ENCODE peak calls at places on chromosomes 12 and 14, in four cellular contexts. One of them, this sample, is unnamed.

GRCh38 chr14:23478109-23478698 is 8.7 kb downstream of the NGDN start:
- DNase-seq in WTC11: peak
- DNase-seq in H1: no peak
- DNase-seq in HepG2: peak
- DNase-seq in this sample: peak

GRCh38 chr14:76698631-76699030 is 62.6 kb upstream of the VASH1 start:
- DNase-seq in HepG2: no peak
- DNase-seq in H1: no peak
- DNase-seq in WTC11: no peak
- DNase-seq in this sample: no peak

GRCh38 chr14:22773162-22774010 is 6.9 kb downstream of the OXA1L start:
- DNase-seq in HepG2: no peak
- DNase-seq in WTC11: no peak
- DNase-seq in H1: no peak
- DNase-seq in this sample: no peak

GRCh38 chr12:42933461-42934081 is 344.0 kb upstream of the PRICKLE1 start:
- DNase-seq in WTC11: no peak
- DNase-seq in H1: no peak
- DNase-seq in HepG2: no peak
- DNase-seq in this sample: no peak

GRCh38 chr14:106670006-106670405 is 1143.6 kb downstream of the TMEM121 start:
- DNase-seq in H1: no peak
- DNase-seq in WTC11: no peak
- DNase-seq in HepG2: no peak
- DNase-seq in this sample: no peak

GRCh38 chr12:132310181-132311040 is 19.0 kb downstream of the GALNT9 start:
- DNase-seq in WTC11: no peak
- DNase-seq in HepG2: no peak
- DNase-seq in H1: no peak
- DNase-seq in this sample: no peak

GRCh38 chr12:16796168-16796567 is 190.2 kb upstream of the LMO3 start:
- DNase-seq in HepG2: no peak
- DNase-seq in WTC11: no peak
- DNase-seq in H1: no peak
- DNase-seq in this sample: peak

GRCh38 chr12:119980247-119980646 is 8.8 kb upstream of the BICDL1 start:
- DNase-seq in WTC11: no peak
- DNase-seq in HepG2: no peak
- DNase-seq in H1: no peak
- DNase-seq in this sample: no peak

GRCh38 chr14:69652942-69653680 is 41.7 kb downstream of the SUSD6 start:
- DNase-seq in H1: no peak
- DNase-seq in HepG2: no peak
- DNase-seq in WTC11: no peak
- DNase-seq in this sample: no peak

GRCh38 chr12:5083955-5084849 is 40.5 kb downstream of the KCNA5 start:
- DNase-seq in WTC11: no peak
- DNase-seq in H1: no peak
- DNase-seq in HepG2: peak
- DNase-seq in this sample: peak

GRCh38 chr12:107468182-107468581 is 217.4 kb upstream of the PWP1 start:
- DNase-seq in HepG2: no peak
- DNase-seq in WTC11: no peak
- DNase-seq in H1: no peak
- DNase-seq in this sample: peak

GRCh38 chr14:95300697-95301526 is 18.8 kb downstream of the CLMN start:
- DNase-seq in HepG2: peak
- DNase-seq in H1: no peak
- DNase-seq in WTC11: no peak
- DNase-seq in this sample: no peak

GRCh38 chr14:32252030-32252670 is 49.1 kb upstream of the RNU6-8 start:
- DNase-seq in H1: no peak
- DNase-seq in HepG2: peak
- DNase-seq in WTC11: peak
- DNase-seq in this sample: peak

GRCh38 chr14:48575772-48576171 is 900.4 kb upstream of the MDGA2 start:
- DNase-seq in H1: no peak
- DNase-seq in HepG2: no peak
- DNase-seq in WTC11: peak
- DNase-seq in this sample: peak

GRCh38 chr12:98352218-98352811 is 163.1 kb upstream of the TMPO start:
- DNase-seq in WTC11: no peak
- DNase-seq in H1: peak
- DNase-seq in HepG2: peak
- DNase-seq in this sample: no peak

GRCh38 chr12:22518067-22518719 is 26.1 kb downstream of the C2CD5 start:
- DNase-seq in HepG2: no peak
- DNase-seq in WTC11: no peak
- DNase-seq in H1: no peak
- DNase-seq in this sample: no peak

GRCh38 chr14:61616524-61617185 is 78.7 kb upstream of the HIF1A start:
- DNase-seq in WTC11: no peak
- DNase-seq in HepG2: peak
- DNase-seq in H1: no peak
- DNase-seq in this sample: no peak

GRCh38 chr12:5948696-5949095 is 3.6 kb upstream of the ANO2 start:
- DNase-seq in WTC11: no peak
- DNase-seq in HepG2: no peak
- DNase-seq in H1: no peak
- DNase-seq in this sample: no peak

GRCh38 chr12:122423258-122424165 is 1.0 kb upstream of the CLIP1 start:
- DNase-seq in H1: no peak
- DNase-seq in HepG2: peak
- DNase-seq in WTC11: peak
- DNase-seq in this sample: peak

GRCh38 chr12:116717466-116718457 is 20.1 kb downstream of the SPRING1 start:
- DNase-seq in WTC11: no peak
- DNase-seq in HepG2: no peak
- DNase-seq in H1: no peak
- DNase-seq in this sample: no peak

GRCh38 chr12:6112004-6112403 is 12.5 kb downstream of the VWF start:
- DNase-seq in WTC11: no peak
- DNase-seq in H1: no peak
- DNase-seq in HepG2: no peak
- DNase-seq in this sample: no peak

GRCh38 chr12:71135812-71136176 is 22.0 kb downstream of the TSPAN8 start:
- DNase-seq in H1: no peak
- DNase-seq in WTC11: no peak
- DNase-seq in HepG2: no peak
- DNase-seq in this sample: peak

GRCh38 chr14:81206115-81206514 is 14.6 kb downstream of the GTF2A1 start:
- DNase-seq in HepG2: peak
- DNase-seq in WTC11: no peak
- DNase-seq in H1: no peak
- DNase-seq in this sample: no peak

GRCh38 chr12:3277261-3277943 is 200.2 kb downstream of the TSPAN9 start:
- DNase-seq in H1: no peak
- DNase-seq in HepG2: no peak
- DNase-seq in WTC11: no peak
- DNase-seq in this sample: no peak

GRCh38 chr14:36582011-36582873 is at the start of gene NKX2-8:
- DNase-seq in H1: no peak
- DNase-seq in HepG2: no peak
- DNase-seq in WTC11: peak
- DNase-seq in this sample: peak

GRCh38 chr12:53069621-53070410 is 9.4 kb downstream of the SPRYD3 start:
- DNase-seq in HepG2: no peak
- DNase-seq in H1: no peak
- DNase-seq in WTC11: no peak
- DNase-seq in this sample: no peak

GRCh38 chr12:57223191-57224165 is 6.0 kb upstream of the SHMT2 start:
- DNase-seq in H1: no peak
- DNase-seq in WTC11: no peak
- DNase-seq in HepG2: no peak
- DNase-seq in this sample: no peak

DNA sequence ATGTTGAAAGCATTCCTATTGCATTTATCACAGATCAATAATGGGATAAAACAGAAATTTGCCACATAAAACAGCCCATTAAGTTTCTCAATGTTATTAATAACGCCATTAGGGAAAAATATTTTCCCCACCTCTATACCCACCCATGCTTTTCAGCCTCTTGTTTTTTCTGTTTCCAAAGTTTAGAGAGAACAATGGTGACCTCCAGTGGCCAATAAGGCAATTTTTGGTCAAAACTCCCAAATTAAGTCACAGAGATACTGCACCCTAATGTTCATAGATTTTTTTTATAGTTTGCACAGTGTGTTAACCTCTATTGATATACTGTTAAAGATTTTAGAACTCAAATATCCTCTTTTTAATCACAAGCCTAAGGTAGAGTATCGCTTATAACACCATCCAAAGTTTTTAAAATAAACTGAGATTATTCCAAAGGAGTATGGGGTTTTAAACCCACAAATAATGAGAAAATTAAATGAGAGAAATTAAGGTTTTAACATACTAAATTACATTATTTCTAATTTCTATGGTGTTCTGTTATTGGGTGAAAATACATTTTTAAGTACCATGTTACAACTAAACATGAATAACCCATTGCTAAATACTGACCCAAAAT is 184.7 kb upstream of the DCN start:
- DNase-seq in HepG2: peak
- DNase-seq in H1: no peak
- DNase-seq in WTC11: no peak
- DNase-seq in this sample: no peak
- TF ChIP-seq CREB1 in HepG2: no peak
- TF ChIP-seq CREB1 in H1: no peak
- TF ChIP-seq CREB1 in WTC11: no peak
- TF ChIP-seq CREB1 in this sample: no peak

DNA sequence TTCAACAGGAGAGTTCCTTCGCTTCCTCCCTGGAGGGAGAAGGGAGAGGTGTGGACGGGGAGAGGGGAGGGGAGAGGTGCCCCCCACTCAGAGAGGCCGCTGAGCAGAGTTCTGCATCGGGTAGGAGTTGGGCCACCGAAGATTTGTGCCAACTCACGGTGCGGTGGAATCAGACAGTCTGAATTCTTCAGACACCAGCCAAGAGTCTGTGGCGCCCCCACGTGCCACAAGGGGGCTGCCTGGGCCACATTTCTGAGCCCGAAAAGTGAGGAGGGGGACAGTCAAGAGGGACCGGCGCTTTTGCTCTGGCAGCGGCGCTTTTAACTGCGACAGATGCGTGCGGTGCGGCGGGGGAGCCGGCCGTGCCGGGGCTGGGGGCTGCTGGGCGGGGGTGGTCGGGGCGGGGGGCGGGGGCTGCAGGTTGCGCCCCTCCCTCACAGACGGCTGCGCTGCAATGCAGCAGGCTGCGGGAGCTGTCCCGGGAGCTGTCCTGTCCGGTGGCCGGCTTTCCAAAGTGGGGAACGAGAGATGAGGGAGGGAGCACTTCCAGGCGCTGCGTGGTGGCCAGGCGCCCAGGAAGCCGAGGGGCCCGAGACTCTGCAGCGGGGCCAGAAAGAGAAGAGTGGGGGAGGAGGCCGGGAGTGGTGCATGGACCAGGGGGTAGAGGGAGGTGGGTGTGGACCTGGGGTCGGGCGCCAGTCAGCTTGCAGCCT is 941 bp upstream of the RTL1 start:
- DNase-seq in WTC11: peak
- DNase-seq in HepG2: no peak
- DNase-seq in H1: no peak
- DNase-seq in this sample: peak
- TF ChIP-seq CREB1 in WTC11: no peak
- TF ChIP-seq CREB1 in HepG2: no peak
- TF ChIP-seq CREB1 in H1: no peak
- TF ChIP-seq CREB1 in this sample: no peak

GRCh38 chr12:110576504-110576903 is 6.6 kb downstream of the PPTC7 start:
- DNase-seq in H1: no peak
- DNase-seq in HepG2: no peak
- DNase-seq in WTC11: no peak
- DNase-seq in this sample: no peak

GRCh38 chr12:110578522-110579238 is 4.4 kb downstream of the PPTC7 start:
- DNase-seq in H1: no peak
- DNase-seq in WTC11: no peak
- DNase-seq in HepG2: no peak
- DNase-seq in this sample: no peak

GRCh38 chr12:110579889-110580253 is 3.2 kb downstream of the PPTC7 start:
- DNase-seq in H1: no peak
- DNase-seq in HepG2: no peak
- DNase-seq in WTC11: no peak
- DNase-seq in this sample: no peak

GRCh38 chr12:110579239-110579888 is 3.8 kb downstream of the PPTC7 start:
- DNase-seq in H1: no peak
- DNase-seq in WTC11: no peak
- DNase-seq in HepG2: no peak
- DNase-seq in this sample: no peak

GRCh38 chr12:110577717-110578521 is 5.2 kb downstream of the PPTC7 start:
- DNase-seq in HepG2: no peak
- DNase-seq in H1: no peak
- DNase-seq in WTC11: no peak
- DNase-seq in this sample: no peak
- TF ChIP-seq CREB1 in HepG2: no peak
- TF ChIP-seq CREB1 in H1: no peak
- TF ChIP-seq CREB1 in WTC11: no peak
- TF ChIP-seq CREB1 in this sample: no peak

DNA sequence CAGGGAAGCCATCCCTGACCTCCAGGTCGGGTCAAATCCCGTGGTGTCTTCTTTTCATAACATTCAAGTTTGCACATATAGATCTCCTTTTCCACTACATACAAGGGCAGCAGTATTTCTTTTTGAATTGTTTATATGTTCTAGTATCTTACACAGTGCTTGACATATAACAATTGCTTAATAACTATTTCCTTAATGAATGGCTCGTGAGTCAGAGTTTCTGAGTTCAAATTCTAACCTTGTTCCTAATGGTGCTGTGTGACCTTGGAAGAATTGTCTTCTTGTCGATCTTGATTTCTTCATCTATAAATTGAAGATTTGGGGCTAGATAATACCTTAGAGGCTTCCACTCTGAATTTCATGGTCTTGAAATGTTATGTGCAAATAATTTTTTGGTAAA is 57.2 kb upstream of the PELI2 start:
- DNase-seq in HepG2: no peak
- DNase-seq in WTC11: no peak
- DNase-seq in H1: no peak
- DNase-seq in this sample: no peak
- TF ChIP-seq CREB1 in HepG2: no peak
- TF ChIP-seq CREB1 in WTC11: no peak
- TF ChIP-seq CREB1 in H1: no peak
- TF ChIP-seq CREB1 in this sample: no peak

GRCh38 chr12:25887367-25887766 is 71.1 kb upstream of the RASSF8 start:
- DNase-seq in HepG2: no peak
- DNase-seq in WTC11: no peak
- DNase-seq in H1: no peak
- DNase-seq in this sample: peak

GRCh38 chr12:25884920-25885234 is 73.6 kb upstream of the RASSF8 start:
- DNase-seq in HepG2: no peak
- DNase-seq in H1: no peak
- DNase-seq in WTC11: peak
- DNase-seq in this sample: no peak

GRCh38 chr12:25884024-25884919 is 74.2 kb upstream of the RASSF8 start:
- DNase-seq in HepG2: no peak
- DNase-seq in H1: no peak
- DNase-seq in WTC11: peak
- DNase-seq in this sample: peak

GRCh38 chr12:25882266-25882665 is 76.2 kb upstream of the RASSF8 start:
- DNase-seq in HepG2: no peak
- DNase-seq in H1: no peak
- DNase-seq in WTC11: no peak
- DNase-seq in this sample: no peak

GRCh38 chr12:25883026-25883928 is 75.2 kb upstream of the RASSF8 start:
- DNase-seq in HepG2: no peak
- DNase-seq in WTC11: no peak
- DNase-seq in H1: no peak
- DNase-seq in this sample: no peak
- TF ChIP-seq CREB1 in HepG2: no peak
- TF ChIP-seq CREB1 in WTC11: no peak
- TF ChIP-seq CREB1 in H1: no peak
- TF ChIP-seq CREB1 in this sample: no peak